ENCODE peak calls at places on chromosome 21, in four cellular contexts. O is epithelial cell of esophagus, H is cardiac muscle cell, Q is heart left ventricle. L is an unnamed sample.

GRCh38 chr21:27476696-27477095 is 509.8 kb upstream of the ADAMTS5 start:
- DNase-seq in O (peak; percentile 7), H (no peak), Q (no peak), L (peak; percentile 83)

GRCh38 chr21:15495965-15496364 is 233.8 kb upstream of the USP25 start:
- DNase-seq in O (peak; percentile 62), H (no peak), Q (no peak), L (no peak)

GRCh38 chr21:38308010-38308784 is 51.4 kb downstream of the KCNJ15 start:
- DNase-seq in O (no peak), H (no peak), Q (no peak), L (peak; percentile 88)

GRCh38 chr21:33461538-33462250 is 18.1 kb downstream of the TMEM50B start:
- DNase-seq in O (no peak), H (no peak), Q (no peak), L (no peak)

GRCh38 chr21:27290020-27290419 is 323.1 kb upstream of the ADAMTS5 start:
- DNase-seq in O (no peak), H (no peak), Q (no peak), L (no peak)

GRCh38 chr21:38910390-38911008 is 104.8 kb downstream of the ETS2 start:
- DNase-seq in O (peak; percentile 92), H (no peak), Q (no peak), L (no peak)

GRCh38 chr21:43613755-43614638 is 45.3 kb downstream of the HSF2BP start:
- DNase-seq in O (no peak), H (no peak), Q (no peak), L (peak; percentile 67)

GRCh38 chr21:25850126-25850831 is 115.5 kb downstream of the GABPA start:
- DNase-seq in O (peak; percentile 59), H (no peak), Q (no peak), L (no peak)

GRCh38 chr21:33011462-33011861 is 14.3 kb upstream of the OLIG2 start:
- DNase-seq in O (peak; percentile 95), H (no peak), Q (no peak), L (peak; percentile 81)

GRCh38 chr21:32979598-32980268 is 46.0 kb upstream of the OLIG2 start:
- DNase-seq in O (no peak), H (no peak), Q (no peak), L (no peak)

GRCh38 chr21:37430184-37430821 is 63.7 kb downstream of the DYRK1A start:
- DNase-seq in O (peak; percentile 81), H (no peak), Q (no peak), L (no peak)

GRCh38 chr21:31557421-31557955 is 102.0 kb upstream of the SOD1 start:
- DNase-seq in O (no peak), H (peak; percentile 33), Q (no peak), L (no peak)

GRCh38 chr21:27219068-27219467 is 252.2 kb upstream of the ADAMTS5 start:
- DNase-seq in O (peak; percentile 73), H (no peak), Q (no peak), L (peak; percentile 75)

GRCh38 chr21:26522704-26523103 is 50.4 kb downstream of the CYYR1 start:
- DNase-seq in O (no peak), H (peak; percentile 26), Q (no peak), L (no peak)

GRCh38 chr21:31991356-31992331 is 118.8 kb downstream of the HUNK start:
- DNase-seq in O (no peak), H (no peak), Q (no peak), L (no peak)

GRCh38 chr21:26366781-26367180 is 196.2 kb upstream of the APP start:
- DNase-seq in O (peak; percentile 76), H (no peak), Q (no peak), L (peak; percentile 22)

GRCh38 chr21:29342394-29342957 is 43.8 kb downstream of the BACH1 start:
- DNase-seq in O (peak; percentile 93), H (no peak), Q (peak; percentile 63), L (peak; percentile 92)

GRCh38 chr21:44253832-44254700 is 7.6 kb downstream of the DNMT3L start:
- DNase-seq in O (no peak), H (no peak), Q (no peak), L (no peak)

GRCh38 chr21:43916691-43917514 is 51.9 kb downstream of the AGPAT3 start:
- DNase-seq in O (no peak), H (no peak), Q (no peak), L (no peak)

GRCh38 chr21:27695246-27695645 is 728.4 kb upstream of the ADAMTS5 start:
- DNase-seq in O (no peak), H (no peak), Q (no peak), L (no peak)

GRCh38 chr21:32423846-32424535 is 11.5 kb downstream of the EVA1C start:
- DNase-seq in O (no peak), H (no peak), Q (no peak), L (no peak)

GRCh38 chr21:25639167-25639921 is at the start of gene JAM2:
- DNase-seq in O (no peak), H (peak; percentile 57), Q (peak; percentile 63), L (peak; percentile 9)

GRCh38 chr21:32299695-32300094 is 1.0 kb downstream of the MRAP start:
- DNase-seq in O (no peak), H (no peak), Q (no peak), L (no peak)

GRCh38 chr21:34305605-34306235 is 58.1 kb upstream of the KCNE2 start:
- DNase-seq in O (no peak), H (peak; percentile 48), Q (no peak), L (no peak)

GRCh38 chr21:37829447-37829846 is 86.8 kb downstream of the KCNJ6 start:
- DNase-seq in O (peak; percentile 66), H (no peak), Q (no peak), L (peak; percentile 78)

GRCh38 chr21:40732243-40732642 is 114.7 kb downstream of the DSCAM start:
- DNase-seq in O (peak; percentile 52), H (no peak), Q (no peak), L (peak; percentile 57)

GRCh38 chr21:28444567-28444966 is 548.1 kb downstream of the LTN1 start:
- DNase-seq in O (no peak), H (no peak), Q (no peak), L (peak; percentile 64)

GRCh38 chr21:39715804-39716397 is 29.1 kb upstream of the IGSF5 start:
- DNase-seq in O (peak; percentile 42), H (peak; percentile 64), Q (peak; percentile 29), L (peak; percentile 40)

GRCh38 chr21:28516996-28517592 is 475.6 kb downstream of the LTN1 start:
- DNase-seq in O (peak; percentile 71), H (peak; percentile 84), Q (peak; percentile 73), L (no peak)

GRCh38 chr21:28332796-28333195 is 659.9 kb downstream of the LTN1 start:
- DNase-seq in O (no peak), H (no peak), Q (no peak), L (no peak)

GRCh38 chr21:24225432-24225831 is 1381.8 kb downstream of the MRPL39 start:
- DNase-seq in O (peak; percentile 51), H (no peak), Q (no peak), L (no peak)

GRCh38 chr21:14120091-14120734 is 90.5 kb downstream of the LIPI start:
- DNase-seq in O (peak; percentile 44), H (peak; percentile 52), Q (no peak), L (peak; percentile 12)

GRCh38 chr21:38902608-38903445 is 97.1 kb downstream of the ETS2 start:
- DNase-seq in O (peak; percentile 33), H (peak; percentile 58), Q (no peak), L (no peak)

GRCh38 chr21:40863839-40864238 is 16.9 kb upstream of the DSCAM start:
- DNase-seq in O (no peak), H (no peak), Q (no peak), L (no peak)

GRCh38 chr21:21057349-21058062 is 59.3 kb downstream of the NCAM2 start:
- DNase-seq in O (no peak), H (no peak), Q (no peak), L (no peak)

DNA sequence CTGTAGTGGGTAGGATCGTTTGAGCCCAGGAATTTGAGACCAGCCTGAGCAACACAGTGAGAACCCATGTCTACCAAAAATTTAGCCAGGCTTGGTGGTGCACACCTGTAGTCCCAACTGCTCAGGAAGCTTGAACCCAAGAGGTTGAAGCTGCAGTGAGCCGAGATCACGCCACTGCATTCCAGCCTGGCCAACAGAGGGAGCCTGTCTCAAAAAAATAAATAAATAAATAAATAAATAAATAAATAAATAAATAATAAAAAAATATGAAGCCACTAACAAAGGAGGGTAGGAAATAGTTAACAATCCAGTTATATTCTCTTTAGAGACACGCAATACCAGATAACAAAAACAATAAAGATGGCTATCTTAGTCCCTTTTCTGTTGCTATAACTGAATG is 11.9 kb upstream of the CBR3 start:
- DNase-seq in O (no peak), H (no peak), Q (no peak), L (no peak)
- TF ChIP-seq CTCF in O (peak; percentile 55), H (peak; percentile 47), Q (peak; percentile 55), L (peak; percentile 39)

GRCh38 chr21:35427320-35428040 is 378.4 kb upstream of the RUNX1 start:
- DNase-seq in O (no peak), H (no peak), Q (no peak), L (no peak)

GRCh38 chr21:35428927-35429326 is 379.8 kb upstream of the RUNX1 start:
- DNase-seq in O (no peak), H (no peak), Q (no peak), L (peak; percentile 77)

GRCh38 chr21:35426897-35427296 is 377.8 kb upstream of the RUNX1 start:
- DNase-seq in O (no peak), H (no peak), Q (no peak), L (no peak)

GRCh38 chr21:35428041-35428400 is 378.9 kb upstream of the RUNX1 start:
- DNase-seq in O (peak; percentile 11), H (no peak), Q (no peak), L (peak; percentile 82)

GRCh38 chr21:35428489-35428888 is 379.4 kb upstream of the RUNX1 start:
- DNase-seq in O (no peak), H (peak; percentile 69), Q (peak; percentile 35), L (peak; percentile 63)
- H3K4me3 ChIP-seq in O (no peak overlapping the region), H (no peak overlapping the region), Q (no peak overlapping the region), L (peak overlapping the region; percentile 16)

GRCh38 chr21:45502006-45502345 is 40.3 kb downstream of the SLC19A1 start:
- DNase-seq in O (no peak), H (no peak), Q (no peak), L (no peak)
- TF ChIP-seq CTCF in O (no peak), H (no peak), Q (no peak), L (no peak)

GRCh38 chr21:46366561-46366960 is 42.6 kb downstream of the PCNT start:
- DNase-seq in O (no peak), H (no peak), Q (no peak), L (no peak)
- H3K4me3 ChIP-seq in O (no peak overlapping the region), H (no peak overlapping the region), Q (no peak overlapping the region), L (no peak overlapping the region)

GRCh38 chr21:41933259-41934079 is 20.3 kb downstream of the C2CD2 start:
- DNase-seq in O (peak; percentile 65), H (no peak), Q (no peak), L (peak; percentile 68)
- TF ChIP-seq CTCF in O (peak; percentile 60), H (peak; percentile 57), Q (peak; percentile 56), L (peak; percentile 69)